ENCODE peak calls at places on chromosome 15, in seven cellular contexts. M is left ventricle myocardium inferior, V is astrocyte of the spinal cord, R is body of pancreas, Z is left lung, O is cardiac muscle cell, G is choroid plexus epithelial cell. U is an unnamed sample.

GRCh38 chr15:49382394-49382793 is 40.6 kb upstream of the FGF7 start:
- DNase-seq in M (no peak), V (no peak), R (no peak), Z (no peak), O (no peak), G (no peak), U (no peak)

GRCh38 chr15:96348112-96349027 is 17.9 kb downstream of the NR2F2 start:
- DNase-seq in M (no peak), V (peak), R (no peak), Z (no peak), O (no peak), G (peak), U (no peak)

GRCh38 chr15:101480613-101481380 is 8.7 kb downstream of the PCSK6 start:
- DNase-seq in M (no peak), V (no peak), R (no peak), Z (no peak), O (no peak), G (no peak), U (no peak)

GRCh38 chr15:68550498-68551295 is 28.1 kb upstream of the CORO2B start:
- DNase-seq in M (peak), V (peak), R (peak), Z (peak), O (peak), G (peak), U (peak)

GRCh38 chr15:39400821-39401550 is 179.9 kb upstream of the THBS1 start:
- DNase-seq in M (no peak), V (no peak), R (no peak), Z (no peak), O (peak), G (peak), U (peak)

GRCh38 chr15:69818529-69818928 is 279.2 kb downstream of the TLE3 start:
- DNase-seq in M (no peak), V (no peak), R (no peak), Z (no peak), O (no peak), G (no peak), U (no peak)

GRCh38 chr15:69798481-69799315 is 299.0 kb downstream of the TLE3 start:
- DNase-seq in M (no peak), V (peak), R (peak), Z (no peak), O (peak), G (peak), U (no peak)

GRCh38 chr15:77533986-77534385 is 98.7 kb downstream of the LINGO1 start:
- DNase-seq in M (no peak), V (no peak), R (no peak), Z (peak), O (no peak), G (no peak), U (peak)

GRCh38 chr15:38190501-38190900 is 62.1 kb upstream of the SPRED1 start:
- DNase-seq in M (no peak), V (no peak), R (no peak), Z (no peak), O (no peak), G (no peak), U (no peak)

GRCh38 chr15:48086582-48086981 is 34.2 kb upstream of the SLC24A5 start:
- DNase-seq in M (no peak), V (peak), R (no peak), Z (no peak), O (peak), G (peak), U (peak)

GRCh38 chr15:75725719-75726607 is 13.3 kb upstream of the CSPG4 start:
- DNase-seq in M (no peak), V (no peak), R (no peak), Z (peak), O (no peak), G (no peak), U (no peak)

GRCh38 chr15:67771201-67771600 is 54.1 kb upstream of the SKOR1 start:
- DNase-seq in M (no peak), V (no peak), R (no peak), Z (no peak), O (no peak), G (no peak), U (no peak)

GRCh38 chr15:77329202-77329601 is 90.7 kb downstream of the PEAK1 start:
- DNase-seq in M (no peak), V (no peak), R (no peak), Z (no peak), O (no peak), G (no peak), U (peak)

GRCh38 chr15:58517252-58517681 is 85.5 kb downstream of the LIPC start:
- DNase-seq in M (no peak), V (no peak), R (no peak), Z (no peak), O (no peak), G (no peak), U (no peak)

GRCh38 chr15:49627407-49627877 is 6.6 kb downstream of the DTWD1 start:
- DNase-seq in M (no peak), V (peak), R (no peak), Z (no peak), O (peak), G (peak), U (peak)

GRCh38 chr15:96678386-96678785 is 347.9 kb downstream of the NR2F2 start:
- DNase-seq in M (no peak), V (no peak), R (no peak), Z (no peak), O (no peak), G (no peak), U (no peak)

GRCh38 chr15:57503911-57504598 is 87.6 kb upstream of the MYZAP start:
- DNase-seq in M (no peak), V (peak), R (peak), Z (no peak), O (peak), G (peak), U (peak)

GRCh38 chr15:75731248-75732100 is 18.8 kb upstream of the CSPG4 start:
- DNase-seq in M (peak), V (no peak), R (no peak), Z (peak), O (peak), G (peak), U (peak)

GRCh38 chr15:29825205-29825604 is 2.9 kb upstream of the TJP1 start:
- DNase-seq in M (no peak), V (no peak), R (no peak), Z (no peak), O (peak), G (peak), U (peak)

GRCh38 chr15:28942046-28942445 is 56.3 kb downstream of the APBA2 start:
- DNase-seq in M (no peak), V (no peak), R (no peak), Z (peak), O (no peak), G (no peak), U (no peak)

GRCh38 chr15:68823561-68823960 is 2.9 kb upstream of the ANP32A start:
- DNase-seq in M (no peak), V (no peak), R (no peak), Z (no peak), O (no peak), G (no peak), U (no peak)

GRCh38 chr15:40443255-40443654 is 2.5 kb downstream of the BAHD1 start:
- DNase-seq in M (no peak), V (no peak), R (no peak), Z (peak), O (no peak), G (no peak), U (no peak)
- TF ChIP-seq CTCF in M (no peak), V (no peak), R (no peak), Z (no peak), O (no peak), G (no peak), U (no peak)

GRCh38 chr15:50880221-50880620 is 28.3 kb upstream of the AP4E1 start:
- DNase-seq in M (no peak), V (no peak), R (no peak), Z (no peak), O (no peak), G (no peak), U (peak)

GRCh38 chr15:50880651-50881114 is 27.8 kb upstream of the AP4E1 start:
- DNase-seq in M (no peak), V (peak), R (no peak), Z (no peak), O (peak), G (peak), U (peak)

GRCh38 chr15:50876989-50877360 is 31.5 kb upstream of the AP4E1 start:
- DNase-seq in M (peak), V (peak), R (peak), Z (no peak), O (peak), G (peak), U (peak)

GRCh38 chr15:50881121-50882048 is 27.1 kb upstream of the AP4E1 start:
- DNase-seq in M (no peak), V (peak), R (no peak), Z (no peak), O (peak), G (no peak), U (peak)

GRCh38 chr15:50879016-50879415 is 29.5 kb upstream of the AP4E1 start:
- DNase-seq in M (no peak), V (no peak), R (no peak), Z (no peak), O (no peak), G (no peak), U (no peak)
- H3K4me3 ChIP-seq in M (no peak), V (no peak), R (no peak), Z (no peak), O (no peak), G (no peak), U (no peak)

DNA sequence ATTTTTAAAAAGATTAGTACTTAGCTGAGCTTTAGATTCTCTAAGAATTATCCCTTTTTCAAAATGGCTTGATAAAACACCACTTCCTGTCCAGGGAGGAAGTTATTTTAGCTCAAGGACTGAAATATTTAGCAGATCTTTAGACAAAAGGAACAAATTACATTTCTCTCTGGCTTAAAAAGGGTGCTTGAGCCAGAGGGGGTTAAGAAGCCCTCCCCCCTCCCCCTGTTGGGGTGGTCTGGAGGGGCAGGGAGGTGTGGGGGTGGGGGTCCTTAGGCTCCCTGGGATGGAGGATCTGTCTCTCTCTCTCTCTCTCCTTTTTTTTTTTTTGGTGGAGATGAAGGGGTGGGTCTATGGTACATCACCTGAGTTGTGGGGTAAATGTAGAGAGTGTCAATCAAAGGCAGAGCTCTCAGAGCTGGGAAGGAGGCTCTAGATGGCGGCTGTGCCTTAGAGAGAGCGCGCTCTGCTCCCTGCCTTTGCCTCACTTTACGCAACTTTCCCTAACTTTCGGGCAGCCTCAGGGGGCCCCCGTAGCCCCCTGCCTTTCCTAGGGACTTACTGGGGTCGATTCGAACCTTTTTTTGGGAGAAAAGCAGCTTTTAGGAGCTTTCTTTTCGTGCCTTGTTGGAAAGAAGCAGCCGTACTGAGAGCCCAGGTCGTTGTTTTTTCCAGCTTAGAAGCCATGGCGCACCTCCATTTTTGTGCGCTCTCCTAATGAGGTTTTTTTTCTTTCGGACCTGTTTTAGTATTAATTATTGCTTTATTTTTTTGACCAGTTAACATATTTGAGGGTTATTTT is at the start of gene CHD2:
- DNase-seq in M (peak), V (peak), R (peak), Z (no peak), O (peak), G (peak), U (peak)
- TF ChIP-seq CTCF in M (no peak), V (no peak), R (no peak), Z (no peak), O (no peak), G (no peak), U (no peak)

GRCh38 chr15:90918835-90919234 is 13.5 kb downstream of the HDDC3 start:
- DNase-seq in M (no peak), V (no peak), R (no peak), Z (no peak), O (no peak), G (no peak), U (no peak)

GRCh38 chr15:90916461-90916860 is 13.4 kb downstream of the MAN2A2 start:
- DNase-seq in M (no peak), V (no peak), R (no peak), Z (no peak), O (no peak), G (no peak), U (no peak)

GRCh38 chr15:90918034-90918788 is 14.1 kb downstream of the HDDC3 start:
- DNase-seq in M (no peak), V (no peak), R (no peak), Z (no peak), O (no peak), G (no peak), U (no peak)

GRCh38 chr15:90915808-90916440 is 12.8 kb downstream of the MAN2A2 start:
- DNase-seq in M (peak), V (peak), R (no peak), Z (peak), O (peak), G (peak), U (no peak)

DNA sequence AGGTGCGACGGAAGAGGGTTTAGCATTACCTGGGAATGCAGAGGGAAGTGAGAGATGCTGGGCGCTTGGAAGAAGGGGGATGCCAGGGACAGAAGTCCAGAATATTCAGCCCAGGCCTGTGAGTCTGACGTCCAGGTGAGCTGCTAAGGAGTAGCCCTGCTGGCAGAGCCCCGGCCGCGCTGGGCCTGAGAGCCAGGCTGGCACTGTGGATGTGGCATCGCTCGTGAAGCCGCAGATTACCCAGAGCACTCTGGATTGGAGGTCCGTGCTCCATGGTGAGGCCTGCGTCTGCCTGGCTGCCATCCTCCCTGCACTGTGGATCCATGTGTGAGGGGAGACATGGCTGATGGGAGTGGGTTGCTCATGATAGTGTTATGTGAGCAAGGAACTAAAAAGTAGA is 14.5 kb downstream of the MAN2A2 start:
- DNase-seq in M (no peak), V (no peak), R (no peak), Z (no peak), O (no peak), G (no peak), U (no peak)
- H3K4me3 ChIP-seq in M (peak), V (no peak), R (no peak), Z (no peak), O (no peak), G (no peak), U (no peak)

DNA sequence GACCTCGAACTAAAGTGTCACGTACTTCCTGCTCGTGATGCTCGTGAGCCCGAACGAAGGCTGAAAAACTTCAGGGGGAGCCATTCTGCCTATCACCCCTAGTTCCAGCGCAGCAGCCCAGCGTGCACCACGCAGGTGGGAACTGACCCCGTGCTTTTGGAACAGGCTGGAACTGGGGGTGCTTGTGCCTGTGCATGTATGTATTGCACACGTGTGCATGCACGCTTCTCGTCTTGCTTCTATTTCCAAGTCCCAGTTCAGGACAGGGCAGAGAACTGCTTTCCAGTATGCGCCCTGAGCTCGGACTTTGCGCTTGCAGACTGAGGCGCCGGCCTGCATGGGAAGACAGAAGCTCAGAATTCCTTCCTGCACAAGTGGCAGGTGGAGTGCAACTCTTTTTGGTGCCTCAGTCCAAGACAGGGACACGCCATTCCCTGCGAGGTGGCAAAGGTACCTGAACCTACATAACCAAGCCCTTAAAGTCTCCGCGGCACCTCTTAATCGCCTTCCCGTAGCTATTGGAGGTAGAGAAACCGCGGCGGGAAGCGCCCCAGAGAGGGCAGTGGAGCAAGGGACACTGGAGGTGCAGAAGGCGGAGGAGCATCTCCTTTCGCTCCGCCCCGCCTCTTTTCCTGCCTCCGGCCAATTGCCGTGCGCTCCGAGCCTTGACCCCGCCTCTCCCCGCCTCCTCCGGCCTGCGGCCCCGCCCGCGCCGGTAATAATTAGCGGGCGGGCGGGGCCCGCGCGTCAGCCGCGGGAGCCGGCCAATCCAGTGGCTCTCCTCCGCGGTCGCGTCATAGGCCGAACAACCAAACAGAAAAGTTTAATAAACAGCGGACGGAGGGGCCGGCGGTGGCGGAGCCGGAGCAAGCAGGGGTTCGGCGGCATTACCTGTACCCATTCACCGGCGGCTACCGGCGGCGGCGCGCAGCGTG is at the start of gene ZFAND6:
- DNase-seq in M (peak), V (peak), R (peak), Z (peak), O (peak), G (peak), U (peak)
- TF ChIP-seq CTCF in M (no peak), V (no peak), R (peak), Z (no peak), O (no peak), G (peak), U (no peak)

GRCh38 chr15:52290800-52291199 is 4.8 kb downstream of the MYO5C start:
- DNase-seq in M (no peak), V (no peak), R (no peak), Z (no peak), O (no peak), G (no peak), U (no peak)

GRCh38 chr15:52292780-52293392 is 2.7 kb downstream of the MYO5C start:
- DNase-seq in M (no peak), V (no peak), R (peak), Z (no peak), O (no peak), G (no peak), U (no peak)

GRCh38 chr15:52294881-52295420 is 653 bp downstream of the MYO5C start:
- DNase-seq in M (no peak), V (no peak), R (peak), Z (no peak), O (no peak), G (no peak), U (no peak)

GRCh38 chr15:52291204-52291603 is 4.4 kb downstream of the MYO5C start:
- DNase-seq in M (no peak), V (no peak), R (no peak), Z (no peak), O (no peak), G (no peak), U (no peak)

DNA sequence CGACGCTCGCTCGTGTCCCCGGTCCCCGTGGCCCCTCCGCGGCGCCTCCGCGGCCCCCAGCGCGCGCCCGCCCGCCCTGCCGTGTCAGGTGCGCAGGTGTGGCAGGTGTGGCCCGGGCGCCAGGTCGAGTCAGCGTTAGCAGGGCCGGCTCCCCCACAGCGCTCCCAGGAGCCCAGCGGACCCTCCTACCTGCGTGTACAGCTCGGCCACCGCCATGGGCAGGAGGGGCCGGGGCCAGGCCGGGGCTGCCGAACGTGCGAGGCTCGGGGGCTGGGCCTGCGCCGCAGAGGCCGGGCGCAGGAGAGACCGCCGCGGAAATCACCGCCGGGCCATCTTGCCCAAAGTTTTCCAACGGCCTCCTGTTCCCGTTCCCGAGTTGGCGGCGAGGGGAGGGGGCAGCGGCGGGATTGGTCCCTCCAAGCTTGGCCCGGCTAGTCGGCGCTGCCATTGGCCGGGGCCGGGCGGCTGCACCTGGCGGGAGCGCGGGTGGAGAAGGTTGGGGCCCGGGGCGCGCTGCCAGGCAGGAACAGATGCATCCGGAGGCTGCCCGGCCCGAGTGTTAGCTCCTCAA is at the start of gene MYO5C:
- DNase-seq in M (peak), V (peak), R (peak), Z (peak), O (peak), G (no peak), U (no peak)
- H3K4me3 ChIP-seq in M (peak), V (peak), R (peak), Z (peak), O (peak), G (peak), U (peak)